ENCODE peak calls at places on chromosomes 12 and 14, in eight cellular contexts. Y is stimulated activated naive CD4-positive, alpha-beta T cell treated with Interleukin-2 at 50 U/mL for 16 hours; Z is HCEC 1CT; Q is erythroblast; P is uterus; N is NB4; S is hepatic stellate cell; A is stimulated activated CD8-positive, alpha-beta memory T cell treated with anti-CD3 and anti-CD28 coated beads, Interleukin-4, amount 100 ng/mL, for 48 hours. O is an unnamed sample.

GRCh38 chr12:52036587-52037171 is 14.6 kb upstream of the NR4A1 start:
- DNase-seq in Y (peak), Z (peak), Q (peak), P (peak), N (peak), S (peak), A (peak), O (peak)

GRCh38 chr12:81330480-81330879 is 252.6 kb downstream of the ACSS3 start:
- DNase-seq in Y (no peak), Z (no peak), Q (no peak), P (no peak), N (peak), S (no peak), A (no peak), O (peak)

GRCh38 chr14:78933948-78934524 is 763.9 kb downstream of the NRXN3 start:
- DNase-seq in Y (no peak), Z (peak), Q (peak), P (no peak), N (peak), S (peak), A (no peak), O (peak)

GRCh38 chr14:76227450-76228050 is 75.8 kb downstream of the GPATCH2L start:
- DNase-seq in Y (no peak), Z (peak), Q (no peak), P (no peak), N (peak), S (peak), A (no peak), O (no peak)

GRCh38 chr14:54877015-54877702 is 25.5 kb downstream of the GCH1 start:
- DNase-seq in Y (no peak), Z (no peak), Q (no peak), P (no peak), N (no peak), S (no peak), A (no peak), O (peak)

GRCh38 chr12:28578361-28578760 is 388.1 kb downstream of the CCDC91 start:
- DNase-seq in Y (no peak), Z (no peak), Q (no peak), P (no peak), N (no peak), S (no peak), A (no peak), O (no peak)

GRCh38 chr12:2796187-2796663 is 1.5 kb downstream of the FKBP4 start:
- DNase-seq in Y (no peak), Z (no peak), Q (no peak), P (no peak), N (no peak), S (peak), A (no peak), O (peak)

GRCh38 chr12:62934799-62935674 is at the start of gene PPM1H:
- DNase-seq in Y (no peak), Z (peak), Q (peak), P (peak), N (peak), S (peak), A (peak), O (peak)

GRCh38 chr12:92927055-92927435 is 2.0 kb downstream of the EEA1 start:
- DNase-seq in Y (peak), Z (peak), Q (peak), P (no peak), N (peak), S (peak), A (peak), O (peak)

GRCh38 chr12:49026101-49026500 is 7.5 kb upstream of the PRKAG1 start:
- DNase-seq in Y (no peak), Z (no peak), Q (no peak), P (no peak), N (no peak), S (no peak), A (no peak), O (no peak)

GRCh38 chr12:52266514-52266913 is 7.9 kb upstream of the KRT86 start:
- DNase-seq in Y (no peak), Z (no peak), Q (no peak), P (no peak), N (no peak), S (no peak), A (no peak), O (no peak)

GRCh38 chr12:20268121-20268732 is 100.1 kb upstream of the PDE3A start:
- DNase-seq in Y (no peak), Z (peak), Q (no peak), P (no peak), N (peak), S (no peak), A (no peak), O (peak)

GRCh38 chr12:484096-484495 is 24.4 kb downstream of the B4GALNT3 start:
- DNase-seq in Y (no peak), Z (no peak), Q (no peak), P (no peak), N (no peak), S (no peak), A (no peak), O (no peak)

GRCh38 chr14:68384335-68384734 is 408.5 kb downstream of the ZFP36L1 start:
- DNase-seq in Y (no peak), Z (no peak), Q (no peak), P (no peak), N (peak), S (no peak), A (no peak), O (no peak)

GRCh38 chr14:63624701-63625100 is 17.0 kb downstream of the WDR89 start:
- DNase-seq in Y (no peak), Z (no peak), Q (no peak), P (no peak), N (no peak), S (no peak), A (no peak), O (no peak)

GRCh38 chr12:82554529-82554928 is 132.2 kb upstream of the TMTC2 start:
- DNase-seq in Y (no peak), Z (no peak), Q (no peak), P (no peak), N (peak), S (no peak), A (no peak), O (no peak)

GRCh38 chr14:106879241-106879640 is 1352.9 kb downstream of the TMEM121 start:
- DNase-seq in Y (peak), Z (peak), Q (peak), P (no peak), N (peak), S (no peak), A (peak), O (peak)

GRCh38 chr12:6358886-6359285 is 16.5 kb downstream of the SCNN1A start:
- DNase-seq in Y (no peak), Z (no peak), Q (no peak), P (no peak), N (peak), S (no peak), A (no peak), O (peak)

GRCh38 chr12:92183575-92183974 is 37.9 kb upstream of the BTG1 start:
- DNase-seq in Y (no peak), Z (no peak), Q (no peak), P (no peak), N (no peak), S (no peak), A (no peak), O (no peak)

GRCh38 chr12:89731614-89732013 is 23.0 kb upstream of the ATP2B1 start:
- DNase-seq in Y (no peak), Z (peak), Q (no peak), P (no peak), N (peak), S (peak), A (no peak), O (no peak)

GRCh38 chr12:103734847-103735246 is 106.2 kb downstream of the NT5DC3 start:
- DNase-seq in Y (no peak), Z (no peak), Q (no peak), P (no peak), N (no peak), S (no peak), A (no peak), O (no peak)

GRCh38 chr12:58896278-58896677 is 24.0 kb downstream of the LRIG3 start:
- DNase-seq in Y (no peak), Z (no peak), Q (no peak), P (no peak), N (no peak), S (no peak), A (no peak), O (no peak)

GRCh38 chr12:68675098-68675842 is 11.5 kb upstream of the NUP107 start:
- DNase-seq in Y (peak), Z (no peak), Q (no peak), P (no peak), N (peak), S (no peak), A (peak), O (no peak)

GRCh38 chr12:74441872-74442271 is 95.8 kb upstream of the ATXN7L3B start:
- DNase-seq in Y (no peak), Z (no peak), Q (no peak), P (no peak), N (no peak), S (no peak), A (no peak), O (no peak)

GRCh38 chr12:90729741-90730140 is 225.2 kb downstream of the CCER1 start:
- DNase-seq in Y (no peak), Z (peak), Q (no peak), P (no peak), N (no peak), S (no peak), A (no peak), O (no peak)